ENCODE peak calls at places on chromosomes 16 and 17, in six cellular contexts. S is bronchial epithelial cell, A is heart right ventricle, Z is right lobe of liver, B is BE2C, D is fibroblast of lung. M is an unnamed sample.

GRCh38 chr17:600576-601301 is 113.9 kb downstream of the VPS53 start:
- DNase-seq in S (no peak), A (no peak), Z (no peak), B (peak; percentile 22), D (peak; percentile 43), M (no peak)

GRCh38 chr17:6374761-6375312 is 60.1 kb downstream of the AIPL1 start:
- DNase-seq in S (peak; percentile 85), A (no peak), Z (no peak), B (no peak), D (no peak), M (no peak)

GRCh38 chr16:27405546-27406451 is 3.8 kb downstream of the IL21R start:
- DNase-seq in S (no peak), A (no peak), Z (no peak), B (no peak), D (peak; percentile 30), M (no peak)

GRCh38 chr17:73984981-73985380 is 218.5 kb upstream of the RPL38 start:
- DNase-seq in S (no peak), A (no peak), Z (no peak), B (no peak), D (no peak), M (no peak)

GRCh38 chr17:19744922-19745757 is 3.0 kb downstream of the ALDH3A1 start:
- DNase-seq in S (peak; percentile 69), A (peak; percentile 90), Z (peak; percentile 87), B (peak; percentile 87), D (peak; percentile 63), M (no peak)

GRCh38 chr16:10641953-10642949 is 52.5 kb downstream of the TEKT5 start:
- DNase-seq in S (no peak), A (no peak), Z (no peak), B (no peak), D (no peak), M (no peak)

GRCh38 chr16:53043462-53043861 is 9.2 kb downstream of the CHD9NB start:
- DNase-seq in S (no peak), A (peak; percentile 22), Z (no peak), B (no peak), D (peak; percentile 12), M (no peak)

GRCh38 chr16:23060458-23061320 is 88.6 kb downstream of the USP31 start:
- DNase-seq in S (peak; percentile 69), A (peak; percentile 71), Z (peak; percentile 48), B (peak; percentile 77), D (peak; percentile 79), M (no peak)

GRCh38 chr16:69286941-69287713 is 24.0 kb upstream of the VPS4A start:
- DNase-seq in S (peak; percentile 56), A (peak; percentile 54), Z (peak; percentile 66), B (peak; percentile 43), D (peak; percentile 89), M (no peak)

GRCh38 chr16:77213542-77214108 is 14.4 kb downstream of the SYCE1L start:
- DNase-seq in S (peak; percentile 94), A (peak; percentile 34), Z (no peak), B (peak; percentile 64), D (peak; percentile 83), M (peak; percentile 67)

GRCh38 chr17:27446569-27447301 is 9.5 kb upstream of the KSR1 start:
- DNase-seq in S (peak; percentile 51), A (no peak), Z (no peak), B (peak; percentile 62), D (peak; percentile 100), M (peak; percentile 30)

GRCh38 chr17:75262112-75262606 is 480 bp downstream of the MRPS7 start:
- DNase-seq in S (peak; percentile 35), A (no peak), Z (no peak), B (no peak), D (no peak), M (no peak)

GRCh38 chr17:8005951-8006730 is 3.7 kb downstream of the GUCY2D start:
- DNase-seq in S (no peak), A (no peak), Z (no peak), B (no peak), D (no peak), M (no peak)

GRCh38 chr17:74099441-74100340 is 103.8 kb upstream of the RPL38 start:
- DNase-seq in S (no peak), A (no peak), Z (no peak), B (no peak), D (no peak), M (no peak)

GRCh38 chr17:43044024-43044423 is 19.0 kb downstream of the RND2 start:
- DNase-seq in S (no peak), A (no peak), Z (no peak), B (no peak), D (no peak), M (no peak)

GRCh38 chr17:82241926-82242697 is 13.3 kb downstream of the SLC16A3 start:
- DNase-seq in S (peak; percentile 41), A (no peak), Z (no peak), B (peak; percentile 73), D (peak; percentile 29), M (no peak)

GRCh38 chr17:8056232-8056975 is 17.5 kb downstream of the ALOX15B start:
- DNase-seq in S (peak; percentile 93), A (peak; percentile 23), Z (no peak), B (no peak), D (peak; percentile 83), M (no peak)

GRCh38 chr16:3454093-3454492 is 10.6 kb downstream of the NAA60 start:
- DNase-seq in S (peak; percentile 27), A (no peak), Z (no peak), B (no peak), D (no peak), M (no peak)

GRCh38 chr17:32783602-32784001 is 93.3 kb downstream of the MYO1D start:
- DNase-seq in S (peak; percentile 80), A (no peak), Z (no peak), B (no peak), D (peak; percentile 82), M (no peak)

GRCh38 chr17:60851181-60851580 is 173.5 kb downstream of the BCAS3 start:
- DNase-seq in S (no peak), A (no peak), Z (no peak), B (no peak), D (no peak), M (no peak)

GRCh38 chr17:57021226-57021940 is 43.5 kb downstream of the SCPEP1 start:
- DNase-seq in S (peak; percentile 93), A (no peak), Z (no peak), B (no peak), D (no peak), M (no peak)

GRCh38 chr17:19748807-19749193 is 702 bp upstream of the ALDH3A1 start:
- DNase-seq in S (no peak), A (no peak), Z (no peak), B (no peak), D (no peak), M (no peak)

DNA sequence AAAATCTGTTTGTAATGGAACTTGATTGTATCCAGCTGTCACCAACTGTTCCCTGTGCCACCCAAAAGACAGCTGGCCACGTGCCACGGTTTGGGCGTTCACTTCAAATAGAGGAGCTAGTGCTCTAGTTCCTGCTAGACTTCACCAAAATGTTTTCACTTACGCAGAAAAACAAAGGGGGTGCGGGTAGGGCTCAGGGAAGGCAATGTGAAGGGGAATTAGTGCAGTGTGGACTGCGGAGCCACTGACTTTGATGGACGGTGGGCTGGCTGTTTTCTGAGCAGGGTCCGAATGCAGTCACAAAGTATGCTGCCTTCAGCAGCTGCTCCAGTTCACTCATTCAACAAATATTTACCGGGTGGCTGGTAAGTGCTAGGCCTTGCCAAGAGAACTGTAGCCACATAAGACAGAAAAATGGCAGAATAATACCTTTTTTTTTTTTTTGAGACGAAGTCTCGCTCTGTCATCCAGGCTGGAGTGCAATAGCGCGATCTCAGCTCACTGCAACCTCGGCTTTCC is 7.6 kb upstream of the CYTH1 start:
- DNase-seq in S (peak; percentile 43), A (peak; percentile 67), Z (peak; percentile 83), B (no peak), D (peak; percentile 82), M (peak; percentile 36)
- H3K4me3 ChIP-seq in S (no peak overlapping the region), A (no peak overlapping the region), Z (no peak overlapping the region), B (no peak overlapping the region), D (peak overlapping the region; percentile 19), M (no peak overlapping the region)

DNA sequence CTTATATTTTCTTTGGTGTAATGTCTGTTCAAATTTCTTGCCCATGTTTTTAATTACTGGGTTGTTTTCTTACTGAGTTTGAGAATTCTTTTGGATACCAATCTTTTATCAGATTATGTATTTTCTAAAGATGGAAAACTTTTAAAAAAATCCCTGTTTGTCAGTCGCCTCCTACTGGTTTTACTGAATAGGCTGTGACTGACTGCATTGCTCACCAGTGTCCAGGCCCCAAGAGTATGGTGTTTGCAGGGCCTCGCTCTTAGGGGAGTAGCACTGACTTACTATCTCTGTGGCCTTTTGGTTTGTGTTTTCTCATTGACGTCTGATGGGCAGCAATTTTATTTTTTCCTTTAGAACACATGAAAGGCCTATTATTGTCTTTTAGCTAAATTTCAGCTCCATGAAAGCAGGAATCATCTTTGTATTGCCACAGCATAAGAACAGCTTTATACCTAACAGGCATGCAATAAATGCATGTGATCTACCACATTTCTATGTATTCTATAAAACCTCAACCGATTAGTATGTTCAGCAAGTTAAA is 188.4 kb downstream of the AATF start:
- DNase-seq in S (no peak), A (no peak), Z (no peak), B (no peak), D (no peak), M (no peak)
- TF ChIP-seq CTCF in S (no peak), A (no peak), Z (no peak), B (peak; percentile 35), D (no peak), M (no peak)

DNA sequence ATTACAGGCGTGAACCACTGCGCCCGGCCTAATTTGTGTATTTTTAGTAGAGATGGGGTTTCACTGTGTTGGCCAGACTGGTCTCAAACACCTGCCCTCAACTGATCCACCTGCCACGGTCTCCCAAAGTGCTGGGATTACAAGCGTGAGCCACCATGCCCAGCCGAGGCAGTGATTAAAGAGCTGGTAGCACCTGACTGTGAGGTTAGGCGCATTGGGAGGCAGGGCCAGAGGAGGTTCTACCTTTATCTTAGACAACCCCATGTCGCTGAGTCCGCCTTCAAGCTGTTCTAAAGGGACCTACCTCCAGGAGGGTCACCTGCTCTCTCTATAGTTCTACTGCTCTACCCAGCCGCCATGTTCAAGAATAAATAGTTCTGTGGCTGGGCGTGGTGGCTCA is 8.1 kb downstream of the RSL1D1 start:
- DNase-seq in S (no peak), A (no peak), Z (no peak), B (no peak), D (no peak), M (no peak)
- H3K36me3 ChIP-seq in S (peaks cover 37% of the 10 kb centered on the region), A (no peaks in the 10 kb centered on the region), Z (peaks cover 9% of the 10 kb centered on the region), B (peaks cover 100% of the 10 kb centered on the region), D (peaks cover 34% of the 10 kb centered on the region), M (peaks cover 29% of the 10 kb centered on the region)

DNA sequence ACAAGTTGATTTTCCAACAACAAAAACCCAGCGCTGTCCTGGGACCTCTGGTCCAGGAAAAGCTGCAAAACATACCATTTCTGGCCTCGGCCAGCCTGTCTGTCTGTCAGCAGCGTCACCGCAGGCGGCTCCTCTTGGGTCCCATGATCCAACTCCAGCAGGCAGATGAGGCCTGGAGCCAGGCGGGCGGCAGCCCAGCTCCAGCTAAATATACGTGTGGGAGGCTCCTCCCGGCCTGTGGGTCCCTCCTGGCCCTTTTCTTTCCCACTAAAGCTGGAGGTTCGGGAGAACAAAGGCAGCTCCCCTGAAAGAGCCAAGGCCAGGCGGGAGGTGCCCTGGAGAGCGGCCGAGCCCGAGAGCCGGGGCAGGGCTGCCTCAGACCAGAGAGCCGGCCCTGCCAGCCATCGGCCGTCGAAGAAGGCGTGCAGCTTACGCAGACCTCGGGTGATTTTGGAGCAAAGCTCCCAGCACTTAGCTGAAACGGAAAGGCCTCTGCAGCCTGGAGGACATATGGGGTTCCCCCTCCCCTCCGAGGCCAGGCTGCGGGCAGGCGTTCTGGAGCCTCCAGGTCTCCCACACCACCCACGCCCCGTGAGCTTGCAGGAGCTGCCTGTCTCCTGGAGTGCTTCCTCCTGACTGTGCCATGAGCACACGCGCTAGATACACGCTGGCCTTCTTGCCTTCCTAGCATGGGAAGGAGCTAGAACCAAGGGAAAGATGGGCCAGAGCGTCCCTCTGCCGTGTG is 19.9 kb upstream of the JPH3 start:
- DNase-seq in S (no peak), A (peak; percentile 66), Z (no peak), B (no peak), D (peak; percentile 90), M (peak; percentile 30)
- H3K4me3 ChIP-seq in S (no peak overlapping the region), A (peak overlapping the region; percentile 9), Z (no peak overlapping the region), B (no peak overlapping the region), D (peak overlapping the region; percentile 19), M (no peak overlapping the region)